ENCODE peak calls at places on chromosome 6, in seven cellular contexts. K is anterior cingulate cortex; V is stimulated activated CD8-positive, alpha-beta memory T cell treated with anti-CD3 and anti-CD28 coated beads, Interleukin-4, amount 100 ng/mL, for 4 hours; S is bronchial epithelial cell; Z is T-helper 9 cell; H is iPS-NIHi11; W is caudate nucleus. R is an unnamed sample.

GRCh38 chr6:106804238-106805016 is 170.1 kb downstream of the CD24 start:
- DNase-seq in H (peak; percentile 68), Z (no peak), K (no peak), V (no peak), W (no peak), S (no peak), R (no peak)

GRCh38 chr6:29743568-29743967 is 20.3 kb downstream of the HLA-F start:
- DNase-seq in W (no peak), V (no peak), Z (no peak), H (no peak), S (no peak), K (no peak), R (no peak)

GRCh38 chr6:14544689-14545088 is 427.1 kb downstream of the CD83 start:
- DNase-seq in W (no peak), K (no peak), V (no peak), H (no peak), S (no peak), Z (no peak), R (no peak)

GRCh38 chr6:169838291-169839028 is 87.0 kb downstream of the ERMARD start:
- DNase-seq in W (no peak), S (no peak), V (no peak), Z (no peak), H (no peak), K (no peak), R (no peak)

GRCh38 chr6:55450007-55450406 is 122.7 kb downstream of the GFRAL start:
- DNase-seq in V (no peak), W (no peak), H (no peak), K (no peak), S (no peak), Z (no peak), R (no peak)

GRCh38 chr6:118606858-118607257 is 44.5 kb downstream of the CEP85L start:
- DNase-seq in S (no peak), K (no peak), W (no peak), V (no peak), H (no peak), Z (no peak), R (no peak)

GRCh38 chr6:152572395-152573061 is 64.6 kb downstream of the SYNE1 start:
- DNase-seq in W (no peak), V (no peak), S (peak; percentile 37), K (no peak), H (no peak), Z (no peak), R (no peak)

GRCh38 chr6:117401799-117402198 is 23.9 kb downstream of the ROS1 start:
- DNase-seq in H (no peak), S (no peak), K (no peak), Z (no peak), W (no peak), V (no peak), R (no peak)

GRCh38 chr6:106702451-106703110 is 73.2 kb downstream of the QRSL1 start:
- DNase-seq in S (no peak), V (no peak), K (no peak), Z (no peak), H (no peak), W (no peak), R (no peak)

GRCh38 chr6:137951064-137951597 is 84.1 kb downstream of the TNFAIP3 start:
- DNase-seq in S (no peak), H (no peak), Z (no peak), W (no peak), V (no peak), K (no peak), R (no peak)

GRCh38 chr6:112041535-112041934 is 12.4 kb upstream of the CCN6 start:
- DNase-seq in V (no peak), Z (no peak), S (no peak), K (no peak), H (no peak), W (no peak), R (no peak)

GRCh38 chr6:136717297-136717990 is 74.8 kb downstream of the MAP3K5 start:
- DNase-seq in Z (no peak), K (no peak), V (no peak), W (peak; percentile 19), S (no peak), H (no peak), R (no peak)

GRCh38 chr6:34928220-34928619 is 39.2 kb downstream of the ANKS1A start:
- DNase-seq in K (no peak), W (no peak), S (no peak), Z (no peak), V (no peak), H (no peak), R (no peak)

GRCh38 chr6:6856538-6857523 is 250.9 kb upstream of the RREB1 start:
- DNase-seq in H (peak; percentile 52), K (no peak), V (peak; percentile 30), W (no peak), S (peak; percentile 95), Z (no peak), R (no peak)

GRCh38 chr6:32140420-32141046 is 10.4 kb upstream of the FKBPL start:
- DNase-seq in W (no peak), H (no peak), S (no peak), Z (no peak), V (no peak), K (no peak), R (no peak)

GRCh38 chr6:83708970-83709747 is at the start of gene SNAP91:
- DNase-seq in V (no peak), W (peak; percentile 90), Z (no peak), H (peak; percentile 79), S (no peak), K (peak; percentile 90), R (no peak)

GRCh38 chr6:108737594-108738546 is 110.4 kb upstream of the ARMC2 start:
- DNase-seq in K (peak; percentile 15), Z (no peak), H (no peak), V (no peak), W (peak; percentile 65), S (peak; percentile 100), R (no peak)

GRCh38 chr6:148021715-148022114 is 320.9 kb upstream of the SASH1 start:
- DNase-seq in K (no peak), Z (no peak), S (no peak), H (no peak), V (no peak), W (no peak), R (no peak)

GRCh38 chr6:149913542-149914240 is 9.2 kb downstream of the RAET1G start:
- DNase-seq in Z (no peak), H (no peak), K (no peak), S (no peak), V (no peak), W (no peak), R (no peak)

GRCh38 chr6:12483712-12484111 is 193.6 kb downstream of the EDN1 start:
- DNase-seq in S (peak; percentile 98), H (no peak), V (no peak), K (no peak), Z (no peak), W (peak; percentile 17), R (no peak)

GRCh38 chr6:20058912-20059311 is 153.4 kb downstream of the MBOAT1 start:
- DNase-seq in H (no peak), V (no peak), W (no peak), K (no peak), Z (no peak), S (no peak), R (no peak)

GRCh38 chr6:168086066-168086465 is 7.1 kb upstream of the FRMD1 start:
- DNase-seq in W (no peak), H (no peak), S (no peak), K (no peak), V (no peak), Z (no peak), R (no peak)

GRCh38 chr6:28941681-28942448 is 18.1 kb upstream of the TRIM27 start:
- DNase-seq in K (no peak), H (peak; percentile 25), W (no peak), Z (no peak), V (no peak), S (no peak), R (no peak)

GRCh38 chr6:14228571-14228970 is 111.0 kb downstream of the CD83 start:
- DNase-seq in Z (no peak), V (no peak), W (no peak), K (no peak), S (no peak), H (no peak), R (no peak)

GRCh38 chr6:32166411-32167061 is 2.1 kb downstream of the EGFL8 start:
- DNase-seq in K (no peak), V (no peak), W (no peak), S (no peak), Z (no peak), H (peak; percentile 74), R (no peak)

R was measured in activated T-helper 1 cell treated with Interleukin-2 at 50 U/mL for 16 hours.